ENCODE peak calls at places on chromosome 5, in nine cellular contexts. G is NCI-H460; V is iris pigment epithelial cell; P is mucosa of gallbladder; N is NCI-H2081; Q is cardiac muscle cell; O is CD8-positive, alpha-beta T cell; L is HCT116; H is lower lobe of right lung. S is an unnamed sample.

GRCh38 chr5:150141544-150142188 is 14.0 kb downstream of the PDGFRB start:
- DNase-seq in H (no peak), L (no peak), G (no peak), N (no peak), O (no peak), Q (no peak), P (no peak), V (peak; percentile 92), S (no peak)

GRCh38 chr5:147461915-147462314 is 48.0 kb downstream of the DPYSL3 start:
- DNase-seq in V (peak; percentile 62), L (no peak), H (no peak), P (no peak), Q (no peak), N (no peak), O (no peak), G (no peak), S (no peak)

GRCh38 chr5:39057745-39058144 is 16.5 kb downstream of the RICTOR start:
- DNase-seq in L (no peak), V (no peak), P (no peak), H (no peak), O (no peak), N (no peak), Q (no peak), G (no peak), S (no peak)

GRCh38 chr5:73158313-73158712 is 14.7 kb upstream of the TMEM174 start:
- DNase-seq in L (no peak), G (no peak), Q (no peak), V (no peak), N (no peak), H (no peak), P (no peak), O (no peak), S (no peak)

GRCh38 chr5:150989695-150990094 is 30.7 kb upstream of the GPX3 start:
- DNase-seq in H (no peak), V (no peak), O (no peak), L (no peak), P (no peak), G (no peak), Q (peak; percentile 27), N (no peak), S (no peak)

GRCh38 chr5:170296036-170296934 is 1.3 kb downstream of the LCP2 start:
- DNase-seq in H (no peak), G (no peak), N (no peak), O (no peak), P (no peak), V (no peak), L (no peak), Q (no peak), S (no peak)

GRCh38 chr5:1471997-1472963 is 27.0 kb upstream of the SLC6A3 start:
- DNase-seq in P (no peak), Q (no peak), G (no peak), V (no peak), L (no peak), H (no peak), O (no peak), N (no peak), S (no peak)

GRCh38 chr5:165757756-165758155 is 2252.3 kb downstream of the MAT2B start:
- DNase-seq in P (no peak), G (no peak), Q (no peak), O (no peak), L (no peak), N (no peak), V (no peak), H (no peak), S (no peak)

GRCh38 chr5:52693279-52693678 is 94.4 kb upstream of the ITGA1 start:
- DNase-seq in Q (peak; percentile 34), G (peak; percentile 13), H (no peak), V (peak; percentile 52), O (peak; percentile 27), N (no peak), P (peak; percentile 22), L (no peak), S (no peak)

GRCh38 chr5:173114536-173114935 is 29.8 kb upstream of the BNIP1 start:
- DNase-seq in H (no peak), P (no peak), L (no peak), N (no peak), O (no peak), Q (no peak), G (no peak), V (no peak), S (no peak)

GRCh38 chr5:82277613-82277986 is 554 bp downstream of the RPS23 start:
- DNase-seq in G (no peak), H (no peak), N (no peak), V (peak; percentile 9), L (no peak), Q (no peak), O (no peak), P (no peak), S (no peak)

GRCh38 chr5:14185336-14186131 is 42.4 kb downstream of the TRIO start:
- DNase-seq in H (no peak), Q (no peak), L (no peak), N (no peak), O (no peak), G (no peak), P (no peak), V (peak; percentile 88), S (no peak)

GRCh38 chr5:181217111-181217804 is 5.8 kb upstream of the TRIM41 start:
- DNase-seq in G (peak; percentile 79), P (no peak), O (peak; percentile 67), L (no peak), Q (peak; percentile 68), H (peak; percentile 61), N (no peak), V (peak; percentile 64), S (peak; percentile 42)

GRCh38 chr5:56608216-56608925 is 207.0 kb upstream of the MAP3K1 start:
- DNase-seq in G (no peak), Q (no peak), P (no peak), V (no peak), H (peak; percentile 47), N (no peak), O (no peak), L (no peak), S (no peak)

GRCh38 chr5:75656311-75657003 is 45.2 kb downstream of the ANKDD1B start:
- DNase-seq in H (no peak), N (no peak), V (peak; percentile 68), O (no peak), Q (no peak), P (no peak), G (no peak), L (no peak), S (peak; percentile 54)

GRCh38 chr5:136042665-136043121 is 13.9 kb downstream of the TGFBI start:
- DNase-seq in H (no peak), V (peak; percentile 70), N (no peak), G (no peak), L (no peak), O (no peak), Q (no peak), P (no peak), S (no peak)

GRCh38 chr5:14332746-14333145 is 189.6 kb downstream of the TRIO start:
- DNase-seq in V (no peak), N (no peak), L (no peak), P (no peak), O (no peak), G (no peak), H (no peak), Q (no peak), S (no peak)